ENCODE peak calls at places on chromosomes 12 and 14, in eight cellular contexts. One of them, this sample, is unnamed.

GRCh38 chr14:99840774-99841305 is 47.6 kb downstream of the EML1 start:
- DNase-seq in esophagus squamous epithelium: no peak
- DNase-seq in uterus: no peak
- DNase-seq in lower leg skin: no peak
- DNase-seq in stomach: no peak
- DNase-seq in body of pancreas: no peak
- DNase-seq in NB4: no peak
- DNase-seq in K562: no peak
- DNase-seq in this sample: no peak

GRCh38 chr12:107277850-107278249 is 184.5 kb upstream of the CRY1 start:
- DNase-seq in esophagus squamous epithelium: no peak
- DNase-seq in uterus: no peak
- DNase-seq in body of pancreas: no peak
- DNase-seq in lower leg skin: no peak
- DNase-seq in stomach: no peak
- DNase-seq in K562: no peak
- DNase-seq in NB4: peak; percentile 23
- DNase-seq in this sample: peak; percentile 40

GRCh38 chr12:107377596-107378385 is 284.4 kb upstream of the CRY1 start:
- DNase-seq in K562: no peak
- DNase-seq in stomach: no peak
- DNase-seq in uterus: no peak
- DNase-seq in esophagus squamous epithelium: no peak
- DNase-seq in lower leg skin: no peak
- DNase-seq in body of pancreas: no peak
- DNase-seq in NB4: no peak
- DNase-seq in this sample: no peak

GRCh38 chr14:82270286-82270685 is 736.6 kb upstream of the SEL1L start:
- DNase-seq in esophagus squamous epithelium: no peak
- DNase-seq in stomach: no peak
- DNase-seq in uterus: no peak
- DNase-seq in lower leg skin: no peak
- DNase-seq in K562: no peak
- DNase-seq in NB4: no peak
- DNase-seq in body of pancreas: no peak
- DNase-seq in this sample: no peak

GRCh38 chr14:54138354-54139038 is 181.9 kb upstream of the BMP4 start:
- DNase-seq in body of pancreas: no peak
- DNase-seq in uterus: no peak
- DNase-seq in K562: no peak
- DNase-seq in stomach: no peak
- DNase-seq in esophagus squamous epithelium: no peak
- DNase-seq in NB4: no peak
- DNase-seq in lower leg skin: no peak
- DNase-seq in this sample: no peak

GRCh38 chr12:3032161-3032560 is 45.0 kb upstream of the TSPAN9 start:
- DNase-seq in body of pancreas: peak; percentile 67
- DNase-seq in esophagus squamous epithelium: no peak
- DNase-seq in uterus: no peak
- DNase-seq in K562: no peak
- DNase-seq in stomach: no peak
- DNase-seq in NB4: no peak
- DNase-seq in lower leg skin: no peak
- DNase-seq in this sample: no peak

GRCh38 chr12:124656947-124657434 is 89.6 kb upstream of the NCOR2 start:
- DNase-seq in lower leg skin: no peak
- DNase-seq in K562: no peak
- DNase-seq in esophagus squamous epithelium: no peak
- DNase-seq in uterus: no peak
- DNase-seq in body of pancreas: no peak
- DNase-seq in NB4: no peak
- DNase-seq in stomach: no peak
- DNase-seq in this sample: no peak

GRCh38 chr14:101254805-101255764 is 306.2 kb upstream of the DIO3 start:
- DNase-seq in NB4: no peak
- DNase-seq in uterus: peak; percentile 46
- DNase-seq in lower leg skin: no peak
- DNase-seq in stomach: no peak
- DNase-seq in esophagus squamous epithelium: no peak
- DNase-seq in K562: no peak
- DNase-seq in body of pancreas: no peak
- DNase-seq in this sample: no peak

GRCh38 chr12:1481326-1481725 is 113.1 kb downstream of the FBXL14 start:
- DNase-seq in lower leg skin: peak; percentile 6
- DNase-seq in uterus: no peak
- DNase-seq in esophagus squamous epithelium: no peak
- DNase-seq in stomach: no peak
- DNase-seq in NB4: no peak
- DNase-seq in body of pancreas: no peak
- DNase-seq in K562: no peak
- DNase-seq in this sample: no peak

GRCh38 chr14:85217412-85217811 is 312.5 kb upstream of the FLRT2 start:
- DNase-seq in esophagus squamous epithelium: no peak
- DNase-seq in lower leg skin: no peak
- DNase-seq in K562: no peak
- DNase-seq in NB4: no peak
- DNase-seq in body of pancreas: no peak
- DNase-seq in stomach: no peak
- DNase-seq in uterus: no peak
- DNase-seq in this sample: no peak

GRCh38 chr12:117067638-117068037 is 31.6 kb downstream of the TESC start:
- DNase-seq in esophagus squamous epithelium: no peak
- DNase-seq in NB4: peak; percentile 73
- DNase-seq in uterus: no peak
- DNase-seq in stomach: no peak
- DNase-seq in lower leg skin: no peak
- DNase-seq in K562: no peak
- DNase-seq in body of pancreas: no peak
- DNase-seq in this sample: no peak

GRCh38 chr14:101226603-101227425 is 323.3 kb upstream of the RTL1 start:
- DNase-seq in body of pancreas: peak; percentile 16
- DNase-seq in NB4: no peak
- DNase-seq in stomach: no peak
- DNase-seq in esophagus squamous epithelium: no peak
- DNase-seq in uterus: no peak
- DNase-seq in lower leg skin: peak; percentile 83
- DNase-seq in K562: no peak
- DNase-seq in this sample: no peak

GRCh38 chr14:85531141-85531593 is 1.2 kb downstream of the FLRT2 start:
- DNase-seq in NB4: no peak
- DNase-seq in K562: no peak
- DNase-seq in stomach: peak; percentile 28
- DNase-seq in body of pancreas: peak; percentile 73
- DNase-seq in uterus: peak; percentile 35
- DNase-seq in esophagus squamous epithelium: no peak
- DNase-seq in lower leg skin: peak; percentile 90
- DNase-seq in this sample: no peak

GRCh38 chr12:45655186-45655585 is 74.3 kb upstream of the ARID2 start:
- DNase-seq in body of pancreas: no peak
- DNase-seq in uterus: no peak
- DNase-seq in lower leg skin: no peak
- DNase-seq in stomach: no peak
- DNase-seq in esophagus squamous epithelium: no peak
- DNase-seq in K562: no peak
- DNase-seq in NB4: peak; percentile 41
- DNase-seq in this sample: no peak

DNA sequence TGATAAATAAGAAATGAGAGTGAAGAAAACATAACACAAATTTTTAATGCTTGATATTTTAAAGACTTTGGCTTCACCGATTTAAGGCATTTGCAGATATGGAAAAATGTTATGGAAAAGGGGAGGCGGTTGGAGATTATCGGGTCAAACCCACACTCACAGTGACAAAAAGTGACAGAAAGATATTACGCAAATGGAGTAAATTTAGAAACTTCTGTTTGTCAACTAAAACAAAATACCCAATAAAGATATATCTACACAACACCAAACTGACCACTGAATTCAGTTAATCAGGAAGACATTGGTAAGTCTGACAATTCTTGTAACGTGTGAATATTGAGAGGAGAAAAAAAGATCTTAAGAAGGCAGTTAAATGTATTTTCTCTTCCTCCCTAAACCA is 2.5 kb downstream of the PPP1R12A start:
- DNase-seq in K562: no peak
- DNase-seq in body of pancreas: no peak
- DNase-seq in esophagus squamous epithelium: no peak
- DNase-seq in NB4: peak; percentile 17
- DNase-seq in stomach: no peak
- DNase-seq in lower leg skin: no peak
- DNase-seq in uterus: no peak
- DNase-seq in this sample: no peak
- TF ChIP-seq POLR2A in K562: no peak
- TF ChIP-seq POLR2A in body of pancreas: no peak
- TF ChIP-seq POLR2A in esophagus squamous epithelium: no peak
- TF ChIP-seq POLR2A in NB4: no peak
- TF ChIP-seq POLR2A in stomach: no peak
- TF ChIP-seq POLR2A in lower leg skin: no peak
- TF ChIP-seq POLR2A in uterus: no peak
- TF ChIP-seq POLR2A in this sample: no peak

DNA sequence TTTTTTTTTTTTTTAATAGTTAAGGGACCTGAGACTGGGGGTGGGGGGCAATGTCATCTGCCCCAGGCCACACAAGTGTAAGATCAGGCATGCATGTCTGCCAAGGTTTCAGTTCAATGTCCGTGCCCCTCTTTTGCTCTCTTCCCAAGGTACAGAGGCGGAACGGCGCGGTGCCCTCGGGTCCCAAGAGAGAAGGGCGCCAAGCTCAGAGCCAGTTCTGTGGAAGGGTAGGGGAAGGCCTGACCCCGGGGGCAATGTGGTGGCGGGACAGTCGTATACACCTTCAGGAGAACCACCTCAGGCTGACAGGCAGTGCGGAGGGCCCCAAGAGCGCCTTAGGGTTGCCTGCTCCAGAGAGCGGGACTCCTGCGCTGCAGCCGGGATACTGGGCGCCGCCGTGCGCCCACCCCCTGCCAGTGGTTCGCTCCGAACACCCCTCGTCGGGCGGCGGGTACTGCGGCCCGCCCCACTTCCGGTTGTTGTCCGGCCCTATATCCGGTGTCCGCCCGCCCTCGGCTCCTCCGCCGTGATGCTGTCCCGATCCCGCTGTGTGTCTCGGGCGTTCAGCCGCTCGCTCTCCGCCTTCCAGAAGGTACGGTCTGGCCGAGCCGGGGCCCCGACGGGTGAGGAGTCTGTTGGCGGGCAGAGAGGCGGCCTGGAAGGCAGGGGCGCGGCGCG is at the start of gene DLST:
- DNase-seq in K562: peak; percentile 92
- DNase-seq in lower leg skin: peak; percentile 97
- DNase-seq in stomach: peak; percentile 87
- DNase-seq in body of pancreas: peak; percentile 88
- DNase-seq in NB4: peak; percentile 92
- DNase-seq in esophagus squamous epithelium: no peak
- DNase-seq in uterus: peak; percentile 88
- DNase-seq in this sample: peak; percentile 75
- TF ChIP-seq POLR2A in K562: peak; percentile 82
- TF ChIP-seq POLR2A in lower leg skin: no peak
- TF ChIP-seq POLR2A in stomach: peak; percentile 53
- TF ChIP-seq POLR2A in body of pancreas: peak; percentile 84
- TF ChIP-seq POLR2A in NB4: peak; percentile 86
- TF ChIP-seq POLR2A in esophagus squamous epithelium: no peak
- TF ChIP-seq POLR2A in uterus: peak; percentile 87
- TF ChIP-seq POLR2A in this sample: peak; percentile 89

GRCh38 chr14:103316723-103317122 is 17.3 kb upstream of the EIF5 start:
- DNase-seq in NB4: no peak
- DNase-seq in stomach: no peak
- DNase-seq in body of pancreas: no peak
- DNase-seq in K562: peak; percentile 33
- DNase-seq in lower leg skin: no peak
- DNase-seq in esophagus squamous epithelium: no peak
- DNase-seq in uterus: no peak
- DNase-seq in this sample: no peak

GRCh38 chr14:103313704-103314103 is 20.3 kb upstream of the EIF5 start:
- DNase-seq in K562: no peak
- DNase-seq in uterus: no peak
- DNase-seq in lower leg skin: peak; percentile 54
- DNase-seq in NB4: no peak
- DNase-seq in esophagus squamous epithelium: no peak
- DNase-seq in body of pancreas: no peak
- DNase-seq in stomach: no peak
- DNase-seq in this sample: no peak

GRCh38 chr14:103314496-103315277 is 19.4 kb upstream of the EIF5 start:
- DNase-seq in esophagus squamous epithelium: no peak
- DNase-seq in NB4: no peak
- DNase-seq in body of pancreas: no peak
- DNase-seq in K562: peak; percentile 58
- DNase-seq in stomach: peak; percentile 50
- DNase-seq in lower leg skin: peak; percentile 46
- DNase-seq in uterus: no peak
- DNase-seq in this sample: no peak

GRCh38 chr14:103315941-103316340 is 18.1 kb upstream of the EIF5 start:
- DNase-seq in K562: no peak
- DNase-seq in lower leg skin: no peak
- DNase-seq in body of pancreas: no peak
- DNase-seq in esophagus squamous epithelium: no peak
- DNase-seq in NB4: no peak
- DNase-seq in stomach: no peak
- DNase-seq in uterus: no peak
- DNase-seq in this sample: no peak

DNA sequence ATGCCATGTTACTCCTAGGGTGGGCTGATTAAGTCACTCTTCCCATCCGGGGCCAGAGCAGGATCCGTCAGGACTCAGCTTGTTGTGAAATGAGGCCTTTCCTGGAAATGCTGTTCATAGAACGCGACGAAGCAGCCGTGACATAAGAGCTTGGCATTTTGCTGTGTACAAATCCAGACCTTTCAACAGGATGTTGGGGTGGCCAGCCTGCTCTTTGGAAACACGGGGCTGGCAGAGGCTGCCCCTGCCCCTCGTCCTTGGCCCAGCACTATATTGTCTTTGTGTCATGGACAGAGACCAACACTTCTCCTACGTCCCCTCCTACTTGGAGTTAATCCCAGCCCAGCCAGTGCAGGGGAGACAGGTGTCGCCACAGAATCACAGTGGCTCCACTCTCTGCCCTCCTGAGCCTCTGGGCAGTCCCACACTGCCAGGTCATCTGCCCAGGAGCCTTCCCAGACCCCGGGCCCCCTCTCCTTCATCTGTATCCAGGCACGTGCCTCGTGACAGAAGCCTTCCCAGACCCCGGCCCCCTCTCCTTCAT is 18.6 kb upstream of the EIF5 start:
- DNase-seq in K562: no peak
- DNase-seq in uterus: no peak
- DNase-seq in body of pancreas: no peak
- DNase-seq in lower leg skin: no peak
- DNase-seq in esophagus squamous epithelium: no peak
- DNase-seq in stomach: no peak
- DNase-seq in NB4: no peak
- DNase-seq in this sample: no peak
- TF ChIP-seq POLR2A in K562: no peak
- TF ChIP-seq POLR2A in uterus: no peak
- TF ChIP-seq POLR2A in body of pancreas: no peak
- TF ChIP-seq POLR2A in lower leg skin: no peak
- TF ChIP-seq POLR2A in esophagus squamous epithelium: no peak
- TF ChIP-seq POLR2A in stomach: no peak
- TF ChIP-seq POLR2A in NB4: no peak
- TF ChIP-seq POLR2A in this sample: no peak

DNA sequence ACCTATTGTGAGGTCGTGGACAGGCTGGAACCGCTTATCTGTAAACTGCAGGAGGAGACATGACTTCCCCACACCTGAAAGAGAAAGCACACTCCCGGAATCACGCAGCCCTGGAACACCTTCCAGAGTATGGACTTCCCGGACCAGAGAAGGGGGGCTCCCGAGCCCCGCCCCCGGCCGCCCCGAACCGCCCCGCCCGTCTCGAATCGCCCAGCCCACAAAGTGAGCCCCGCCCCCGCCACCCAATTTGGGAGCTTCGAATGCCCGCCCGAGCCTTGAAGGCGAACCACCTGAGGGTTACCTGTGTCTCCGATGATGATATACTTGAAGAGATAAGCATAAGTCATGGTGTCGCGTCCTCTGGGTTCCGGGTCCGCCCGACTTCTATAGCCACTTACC is 234 bp downstream of the RAB2B start:
- DNase-seq in stomach: peak; percentile 93
- DNase-seq in body of pancreas: peak; percentile 88
- DNase-seq in NB4: no peak
- DNase-seq in uterus: peak; percentile 86
- DNase-seq in K562: peak; percentile 79
- DNase-seq in esophagus squamous epithelium: no peak
- DNase-seq in lower leg skin: peak; percentile 98
- DNase-seq in this sample: peak; percentile 42
- TF ChIP-seq POLR2A in stomach: no peak
- TF ChIP-seq POLR2A in body of pancreas: no peak
- TF ChIP-seq POLR2A in NB4: no peak
- TF ChIP-seq POLR2A in uterus: no peak
- TF ChIP-seq POLR2A in K562: no peak
- TF ChIP-seq POLR2A in esophagus squamous epithelium: no peak
- TF ChIP-seq POLR2A in lower leg skin: no peak
- TF ChIP-seq POLR2A in this sample: no peak